ENCODE peak calls at places on chromosome 5, in four cellular contexts. H, K, Y and Q are unnamed samples.

GRCh38 chr5:175246242-175246891 is 197.6 kb downstream of the DRD1 start:
- DNase-seq in K (no peak), Y (no peak), H (no peak), Q (no peak)

GRCh38 chr5:79236364-79236969 is 536 bp downstream of the JMY start:
- DNase-seq in H (no peak), K (peak; percentile 21), Y (no peak), Q (peak; percentile 73)

GRCh38 chr5:24539625-24540024 is 105.2 kb downstream of the CDH10 start:
- DNase-seq in K (no peak), Y (no peak), H (no peak), Q (no peak)

GRCh38 chr5:158026248-158027031 is 167.5 kb upstream of the CLINT1 start:
- DNase-seq in K (no peak), H (no peak), Y (no peak), Q (no peak)

GRCh38 chr5:133358271-133358670 is 254.1 kb downstream of the FSTL4 start:
- DNase-seq in Y (no peak), H (peak; percentile 70), K (no peak), Q (no peak)

GRCh38 chr5:173283318-173284288 is 44.6 kb downstream of the STC2 start:
- DNase-seq in K (peak; percentile 39), H (peak; percentile 91), Y (peak; percentile 25), Q (peak; percentile 73)

GRCh38 chr5:34687269-34688011 is 31.3 kb downstream of the RAI14 start:
- DNase-seq in K (no peak), H (peak; percentile 4), Y (no peak), Q (no peak)

GRCh38 chr5:133569347-133569746 is 43.0 kb downstream of the FSTL4 start:
- DNase-seq in K (no peak), Y (no peak), H (no peak), Q (no peak)

GRCh38 chr5:118095100-118095499 is 893.2 kb downstream of the DTWD2 start:
- DNase-seq in H (no peak), K (no peak), Y (no peak), Q (no peak)

GRCh38 chr5:108642170-108642906 is 105.4 kb upstream of the FER start:
- DNase-seq in K (peak; percentile 4), Y (no peak), H (no peak), Q (no peak)

GRCh38 chr5:96976-97640 is 5.1 kb downstream of the PLEKHG4B start:
- DNase-seq in Y (no peak), H (peak; percentile 69), K (no peak), Q (no peak)

GRCh38 chr5:57368010-57368409 is 114.6 kb downstream of the ACTBL2 start:
- DNase-seq in K (no peak), Y (no peak), H (no peak), Q (no peak)

GRCh38 chr5:72467987-72468386 is 39.2 kb downstream of the ZNF366 start:
- DNase-seq in K (no peak), H (no peak), Y (no peak), Q (no peak)

GRCh38 chr5:5710471-5710870 is 288.0 kb downstream of the ICE1 start:
- DNase-seq in K (no peak), H (no peak), Y (no peak), Q (no peak)

GRCh38 chr5:112870976-112871375 is 9.9 kb downstream of the SRP19 start:
- DNase-seq in K (no peak), H (no peak), Y (no peak), Q (no peak)

GRCh38 chr5:139167952-139168720 is 30.0 kb downstream of the SIL1 start:
- DNase-seq in K (no peak), H (no peak), Y (no peak), Q (no peak)

GRCh38 chr5:133273661-133274596 is 222.1 kb downstream of the HSPA4 start:
- DNase-seq in K (no peak), H (no peak), Y (no peak), Q (no peak)

GRCh38 chr5:115920171-115920725 is 42.0 kb upstream of the LVRN start:
- DNase-seq in Y (no peak), K (no peak), H (no peak), Q (no peak)

GRCh38 chr5:67182406-67182805 is 14.2 kb downstream of the CD180 start:
- DNase-seq in K (no peak), Y (peak; percentile 34), H (peak; percentile 89), Q (peak; percentile 80)

GRCh38 chr5:160161626-160162025 is 42.4 kb upstream of the PWWP2A start:
- DNase-seq in K (no peak), H (no peak), Y (no peak), Q (no peak)

GRCh38 chr5:140295414-140295813 is 7.5 kb downstream of the PFDN1 start:
- DNase-seq in H (no peak), Y (peak; percentile 46), K (no peak), Q (no peak)

GRCh38 chr5:96843140-96843539 is 33.2 kb upstream of the ERAP2 start:
- DNase-seq in H (no peak), Y (no peak), K (no peak), Q (no peak)

GRCh38 chr5:76404694-76405306 is 1.7 kb downstream of the IQGAP2 start:
- DNase-seq in Y (no peak), K (no peak), H (no peak), Q (no peak)

GRCh38 chr5:38369692-38370091 is 111.3 kb downstream of the EGFLAM start:
- DNase-seq in Y (no peak), K (no peak), H (no peak), Q (no peak)

GRCh38 chr5:149745944-149746326 is 15.8 kb downstream of the PPARGC1B start:
- DNase-seq in H (no peak), K (no peak), Y (no peak), Q (no peak)

GRCh38 chr5:68071731-68072130 is 143.8 kb upstream of the PIK3R1 start:
- DNase-seq in H (no peak), K (no peak), Y (no peak), Q (no peak)

GRCh38 chr5:929596-929995 is 36.9 kb downstream of the TRIP13 start:
- DNase-seq in Y (no peak), H (peak; percentile 77), K (no peak), Q (peak; percentile 32)

GRCh38 chr5:141694479-141694878 is 12.4 kb upstream of the ARAP3 start:
- DNase-seq in K (no peak), H (no peak), Y (no peak), Q (no peak)

GRCh38 chr5:67047616-67048015 is 149.0 kb downstream of the CD180 start:
- DNase-seq in Y (no peak), H (no peak), K (no peak), Q (no peak)

GRCh38 chr5:142016576-142016975 is 3.7 kb upstream of the GNPDA1 start:
- DNase-seq in Y (no peak), H (peak; percentile 75), K (no peak), Q (no peak)

GRCh38 chr5:72779520-72779919 is 36.9 kb upstream of the TNPO1 start:
- DNase-seq in H (no peak), Y (no peak), K (no peak), Q (no peak)

GRCh38 chr5:133319905-133320520 is 268.2 kb downstream of the HSPA4 start:
- DNase-seq in K (no peak), H (no peak), Y (no peak), Q (no peak)

GRCh38 chr5:68304421-68305052 is 89.0 kb downstream of the PIK3R1 start:
- DNase-seq in Y (no peak), H (no peak), K (no peak), Q (no peak)

GRCh38 chr5:80283360-80283759 is 27.5 kb upstream of the SERINC5 start:
- DNase-seq in K (no peak), Y (no peak), H (no peak), Q (no peak)

GRCh38 chr5:130335116-130335515 is 430.9 kb downstream of the CHSY3 start:
- DNase-seq in H (no peak), K (no peak), Y (no peak), Q (no peak)